ENCODE peak calls at places on chromosomes 12 and 14, in four cellular contexts. W is heart left ventricle, D is hepatocyte, K is heart right ventricle. T is an unnamed sample.

GRCh38 chr12:2682301-2683282 is 112.2 kb upstream of the FKBP4 start:
- DNase-seq in W (no peak), K (no peak), D (peak; percentile 44), T (peak; percentile 28)

GRCh38 chr12:22670762-22671161 is 45.8 kb downstream of the ETNK1 start:
- DNase-seq in W (no peak), D (no peak), K (no peak), T (no peak)

GRCh38 chr14:70803321-70804110 is 5.8 kb downstream of the MAP3K9 start:
- DNase-seq in W (no peak), K (no peak), D (no peak), T (no peak)

GRCh38 chr12:64618953-64619590 is 8.8 kb downstream of the RASSF3 start:
- DNase-seq in K (no peak), D (no peak), W (no peak), T (no peak)

GRCh38 chr12:91687052-91688017 is 458.3 kb downstream of the BTG1 start:
- DNase-seq in D (no peak), W (no peak), K (no peak), T (peak; percentile 48)

GRCh38 chr12:85390281-85390680 is 110.3 kb downstream of the ALX1 start:
- DNase-seq in D (no peak), K (no peak), W (no peak), T (no peak)

GRCh38 chr12:2719405-2719804 is 75.4 kb upstream of the FKBP4 start:
- DNase-seq in W (no peak), K (no peak), D (no peak), T (no peak)

GRCh38 chr12:40794087-40794486 is 101.8 kb downstream of the CNTN1 start:
- DNase-seq in W (no peak), K (no peak), D (no peak), T (no peak)

GRCh38 chr12:9745191-9745590 is 12.3 kb upstream of the CLECL1 start:
- DNase-seq in K (no peak), D (no peak), W (no peak), T (no peak)

GRCh38 chr14:105484069-105484996 is 2.4 kb upstream of the CRIP1 start:
- DNase-seq in D (no peak), K (peak; percentile 84), W (peak; percentile 77), T (peak; percentile 50)

GRCh38 chr14:22536853-22537338 is 52.1 kb downstream of the DAD1 start:
- DNase-seq in W (peak; percentile 85), D (peak; percentile 88), K (peak; percentile 58), T (peak; percentile 70)

GRCh38 chr14:51607677-51608076 is 44.0 kb upstream of the FRMD6 start:
- DNase-seq in W (no peak), D (peak; percentile 58), K (no peak), T (no peak)

GRCh38 chr14:100906420-100906819 is 2.9 kb upstream of the RTL1 start:
- DNase-seq in D (no peak), K (no peak), W (no peak), T (no peak)

GRCh38 chr14:74638066-74638465 is 26.0 kb upstream of the LTBP2 start:
- DNase-seq in D (no peak), K (no peak), W (no peak), T (no peak)

GRCh38 chr14:36719823-36720222 is 58.2 kb downstream of the PAX9 start:
- DNase-seq in D (no peak), W (no peak), K (no peak), T (no peak)

GRCh38 chr12:47990351-47991105 is 13.7 kb downstream of the COL2A1 start:
- DNase-seq in K (no peak), W (no peak), D (peak; percentile 51), T (peak; percentile 27)

GRCh38 chr12:3187846-3188755 is 110.9 kb downstream of the TSPAN9 start:
- DNase-seq in D (no peak), K (no peak), W (peak; percentile 34), T (no peak)

GRCh38 chr12:108793756-108794441 is 62.6 kb upstream of the CORO1C start:
- DNase-seq in K (peak; percentile 74), D (no peak), W (peak; percentile 80), T (no peak)

GRCh38 chr12:96617178-96617577 is 127.8 kb downstream of the CFAP54 start:
- DNase-seq in D (no peak), K (no peak), W (no peak), T (no peak)

GRCh38 chr12:100862600-100863149 is 68.1 kb downstream of the ANO4 start:
- DNase-seq in W (no peak), D (no peak), K (no peak), T (no peak)

GRCh38 chr12:103783744-103784664 is 57.0 kb downstream of the NT5DC3 start:
- DNase-seq in K (peak; percentile 11), D (no peak), W (no peak), T (no peak)

GRCh38 chr14:31752867-31753661 is 191.9 kb downstream of the NUBPL start:
- DNase-seq in W (no peak), D (no peak), K (no peak), T (no peak)

GRCh38 chr14:93019367-93019843 is 96.3 kb downstream of the ITPK1 start:
- DNase-seq in W (no peak), D (peak; percentile 51), K (no peak), T (no peak)

GRCh38 chr12:11651377-11651776 is 1.9 kb downstream of the ETV6 start:
- DNase-seq in K (no peak), D (no peak), W (no peak), T (peak; percentile 33)

GRCh38 chr14:91170504-91171121 is 56.7 kb downstream of the DGLUCY start:
- DNase-seq in W (peak; percentile 58), K (no peak), D (no peak), T (no peak)

GRCh38 chr14:56059054-56059453 is 59.2 kb upstream of the PELI2 start:
- DNase-seq in W (no peak), D (peak; percentile 47), K (no peak), T (no peak)

GRCh38 chr12:58529114-58529665 is 391.1 kb downstream of the LRIG3 start:
- DNase-seq in K (no peak), W (no peak), D (no peak), T (no peak)

GRCh38 chr14:92963301-92964123 is 40.6 kb downstream of the CHGA start:
- DNase-seq in W (no peak), D (no peak), K (no peak), T (peak; percentile 33)

GRCh38 chr14:105937253-105938054 is 411.1 kb downstream of the TMEM121 start:
- DNase-seq in K (no peak), D (no peak), W (no peak), T (no peak)

GRCh38 chr14:99497341-99497740 is 16.1 kb downstream of the CCNK start:
- DNase-seq in D (no peak), K (no peak), W (no peak), T (no peak)
- H3K27ac ChIP-seq in D (no peak overlapping the region), K (no peak overlapping the region), W (no peak overlapping the region), T (no peak overlapping the region)

DNA sequence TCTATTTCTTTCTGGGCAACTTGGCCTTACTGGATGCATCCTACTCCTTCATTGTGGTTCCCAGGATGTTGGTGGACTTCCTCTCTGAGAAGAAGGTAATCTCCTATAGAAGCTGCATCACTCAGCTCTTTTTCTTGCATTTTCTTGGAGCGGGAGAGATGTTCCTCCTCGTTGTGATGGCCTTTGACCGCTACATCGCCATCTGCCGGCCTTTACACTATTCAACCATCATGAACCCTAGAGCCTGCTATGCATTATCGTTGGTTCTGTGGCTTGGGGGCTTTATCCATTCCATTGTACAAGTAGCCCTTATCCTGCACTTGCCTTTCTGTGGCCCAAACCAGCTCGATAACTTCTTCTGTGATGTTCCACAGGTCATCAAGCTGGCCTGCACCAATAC is 5.3 kb downstream of the OR4N5 start:
- DNase-seq in D (no peak), W (no peak), K (no peak), T (no peak)
- H3K9me3 ChIP-seq in D (peaks cover 9% of the 10 kb centered on the region), W (no peaks in the 10 kb centered on the region), K (no peaks in the 10 kb centered on the region), T (no peaks in the 10 kb centered on the region)

GRCh38 chr12:32874083-32874482 is 22.5 kb downstream of the PKP2 start:
- DNase-seq in D (no peak), W (no peak), K (no peak), T (no peak)

GRCh38 chr12:32875990-32876389 is 20.6 kb downstream of the PKP2 start:
- DNase-seq in D (no peak), K (no peak), W (no peak), T (no peak)

GRCh38 chr12:32881107-32881506 is 15.5 kb downstream of the PKP2 start:
- DNase-seq in D (no peak), W (peak; percentile 54), K (peak; percentile 39), T (no peak)

GRCh38 chr12:32874926-32875325 is 21.7 kb downstream of the PKP2 start:
- DNase-seq in D (no peak), W (no peak), K (no peak), T (no peak)

DNA sequence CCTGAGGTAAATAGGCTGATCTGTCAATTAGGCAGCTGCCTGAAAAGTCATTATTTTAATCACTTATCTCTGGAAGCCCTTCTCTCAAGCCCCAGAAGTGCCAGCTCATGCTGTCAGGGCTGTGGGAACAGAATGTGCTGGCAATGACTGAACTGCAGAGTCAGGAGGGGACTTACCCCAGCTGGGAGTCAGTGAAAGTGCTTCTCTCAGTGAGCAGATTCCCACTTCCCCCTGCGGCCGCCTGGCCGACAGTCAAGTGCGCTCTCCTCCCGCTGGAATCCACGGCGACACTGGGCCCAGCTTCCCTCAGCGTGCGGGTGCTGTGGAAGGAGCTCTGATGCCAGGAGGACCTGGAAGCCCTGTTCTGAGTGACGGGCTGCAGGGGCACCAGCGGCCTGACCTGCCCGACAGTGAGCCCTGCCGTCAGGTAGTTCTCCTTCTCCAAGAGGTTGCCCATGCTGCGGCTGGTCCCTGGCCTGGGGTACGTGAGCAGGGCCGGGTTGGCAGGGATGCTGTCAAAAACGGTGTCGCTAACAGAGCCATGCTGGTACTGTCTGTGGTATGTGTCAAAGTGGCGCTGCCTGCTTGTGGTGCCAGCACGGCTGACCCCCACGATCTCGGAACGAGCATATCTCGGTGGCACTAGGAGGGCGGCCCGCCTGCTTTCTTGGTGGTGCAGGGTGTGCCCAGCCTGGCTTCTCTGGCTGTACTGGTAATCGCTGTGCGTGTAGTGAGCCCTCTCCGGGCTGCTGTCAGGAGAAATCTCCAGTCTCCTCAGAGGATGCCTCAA is 18.7 kb downstream of the PKP2 start:
- DNase-seq in D (no peak), K (peak; percentile 85), W (peak; percentile 90), T (no peak)
- H3K4me3 ChIP-seq in D (no peak overlapping the region), K (peak overlapping the region; percentile 15), W (no peak overlapping the region), T (no peak overlapping the region)

DNA sequence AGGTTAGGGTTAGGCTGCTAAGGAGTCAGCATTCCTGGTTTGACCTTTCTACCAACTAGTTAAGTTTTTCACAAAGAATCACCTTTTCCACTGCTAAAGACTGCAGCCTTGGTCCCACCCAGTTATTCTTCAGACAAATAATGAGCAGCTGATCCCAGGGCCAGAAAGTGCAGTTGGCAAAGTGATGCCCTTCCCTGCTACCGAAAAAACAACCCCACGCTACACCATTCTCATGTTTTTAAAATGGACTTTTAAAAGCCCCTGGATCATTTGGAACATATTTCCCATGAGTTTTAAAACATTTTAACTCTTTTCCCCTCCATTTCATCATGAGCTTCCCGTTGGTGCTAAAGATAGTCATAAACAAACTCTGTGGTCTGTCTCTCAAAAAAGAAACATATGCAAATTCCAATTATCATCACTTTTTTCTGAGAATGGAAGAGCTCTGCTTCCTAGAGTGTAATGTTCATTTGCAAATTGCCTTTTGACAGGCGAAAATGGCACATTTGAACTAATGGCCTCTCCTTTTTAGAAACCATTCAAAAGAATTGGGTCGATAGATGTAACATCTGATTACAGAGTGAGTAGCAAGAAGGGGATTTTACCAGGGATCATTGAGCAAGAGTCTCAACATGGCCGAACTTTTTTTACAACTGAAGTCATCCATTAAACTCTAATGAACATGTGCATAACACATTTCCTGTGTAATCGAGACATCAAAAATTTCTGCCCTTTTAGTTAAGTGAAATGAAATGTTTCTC is 129.3 kb upstream of the RAP1B start:
- DNase-seq in D (no peak), K (no peak), W (no peak), T (no peak)
- H3K27ac ChIP-seq in D (no peak overlapping the region), K (peak overlapping the region; percentile 8), W (peak overlapping the region; percentile 41), T (no peak overlapping the region)

T was measured in CD8-positive, alpha-beta memory T cell.